ENCODE peak calls at places on chromosome 13, in ten cellular contexts. Q is NCI-H1694 treated with DMSO at 0.1 percent for 48 hours; P is GM19239; T is stimulated activated CD4-positive, alpha-beta T cell treated with anti-CD3 and anti-CD28 coated beads, Interleukin-1b, Interleukin-23, amount 100 ng/mL, for 24 hours; O is progenitor cell of endocrine pancreas; W is T-cell; Z is GOT3; C is GDM1; R is RPMI8226; L is HT-29. M is an unnamed sample.
A peak's percentile ranks its signal among the peaks of the same experiment; 100 is the strongest.

GRCh38 chr13:52850396-52851152 is 2.1 kb upstream of the PCDH8 start:
- DNase-seq in O (peak; percentile 86), Q (peak; percentile 81), P (peak; percentile 82), L (peak; percentile 65), Z (no peak), W (no peak), T (no peak), C (peak; percentile 83), R (peak; percentile 73), M (no peak)

GRCh38 chr13:46687810-46688209 is 109.2 kb downstream of the ESD start:
- DNase-seq in O (no peak), Q (no peak), Z (no peak), P (no peak), R (peak; percentile 10), T (no peak), W (peak; percentile 15), L (peak; percentile 44), C (no peak), M (no peak)

GRCh38 chr13:46640843-46641242 is 87.9 kb downstream of the LRCH1 start:
- DNase-seq in L (no peak), R (no peak), T (no peak), O (no peak), W (no peak), C (peak; percentile 26), Z (no peak), Q (no peak), P (no peak), M (no peak)

GRCh38 chr13:80199585-80200292 is 141.2 kb downstream of the SPRY2 start:
- DNase-seq in P (no peak), Q (no peak), C (no peak), O (no peak), L (no peak), R (no peak), Z (no peak), W (no peak), T (no peak), M (no peak)

GRCh38 chr13:35729926-35730627 is 253.6 kb upstream of the MAB21L1 start:
- DNase-seq in P (no peak), L (no peak), O (no peak), Q (no peak), R (no peak), W (no peak), T (no peak), Z (no peak), C (no peak), M (no peak)

GRCh38 chr13:45786293-45786920 is 65.1 kb downstream of the SIAH3 start:
- DNase-seq in P (no peak), T (no peak), L (no peak), C (no peak), O (no peak), R (peak; percentile 78), Q (peak; percentile 23), W (no peak), Z (no peak), M (no peak)

GRCh38 chr13:36796052-36796451 is 23.0 kb upstream of the RFXAP start:
- DNase-seq in R (no peak), Q (no peak), L (no peak), T (no peak), Z (no peak), W (no peak), O (no peak), C (no peak), P (no peak), M (no peak)

GRCh38 chr13:104385409-104385808 is 1319.2 kb upstream of the SLC10A2 start:
- DNase-seq in T (no peak), P (no peak), C (no peak), L (no peak), Q (no peak), W (no peak), O (no peak), Z (no peak), R (no peak), M (no peak)

GRCh38 chr13:98353750-98354149 is 176.7 kb upstream of the RNF113B start:
- DNase-seq in W (no peak), L (no peak), R (no peak), C (no peak), Q (no peak), O (no peak), P (no peak), T (no peak), Z (no peak), M (no peak)

GRCh38 chr13:32225494-32225931 is 89.7 kb downstream of the ZAR1L start:
- DNase-seq in O (no peak), W (no peak), Z (no peak), P (no peak), R (no peak), Q (no peak), L (no peak), T (no peak), C (no peak), M (no peak)

GRCh38 chr13:72782717-72783116 is 784 bp downstream of the PIBF1 start:
- DNase-seq in Q (no peak), C (no peak), P (no peak), W (no peak), T (no peak), L (peak; percentile 57), Z (no peak), R (no peak), O (no peak), M (no peak)